ENCODE peak calls at places on chromosomes 12 and 14, in ten cellular contexts. One of them, this sample, is unnamed.

GRCh38 chr14:21525571-21525970 is 575 bp downstream of the SALL2 start:
- DNase-seq in NCI-H146: peak
- DNase-seq in IMR-90: peak
- DNase-seq in SK-MEL-5: no peak
- DNase-seq in KG1: no peak
- DNase-seq in stimulated activated CD4-positive, alpha-beta T cell treated with anti-CD3 and anti-CD28 coated beads, Interleukin-2, amount 100 ng/mL, for 24 hours: no peak
- DNase-seq in activated naive CD8-positive, alpha-beta T cell treated with anti-CD3 and anti-CD28 coated beads, Interleukin-2, amount 50 U/mL, for 16 hours: no peak
- DNase-seq in Daoy: peak
- DNase-seq in HS-5: no peak
- DNase-seq in nucleus accumbens: no peak
- DNase-seq in this sample: peak

GRCh38 chr12:13505636-13506035 is 309.1 kb downstream of the EMP1 start:
- DNase-seq in NCI-H146: no peak
- DNase-seq in IMR-90: no peak
- DNase-seq in SK-MEL-5: no peak
- DNase-seq in KG1: no peak
- DNase-seq in stimulated activated CD4-positive, alpha-beta T cell treated with anti-CD3 and anti-CD28 coated beads, Interleukin-2, amount 100 ng/mL, for 24 hours: no peak
- DNase-seq in activated naive CD8-positive, alpha-beta T cell treated with anti-CD3 and anti-CD28 coated beads, Interleukin-2, amount 50 U/mL, for 16 hours: no peak
- DNase-seq in Daoy: no peak
- DNase-seq in HS-5: no peak
- DNase-seq in nucleus accumbens: no peak
- DNase-seq in this sample: no peak

GRCh38 chr12:58819945-58820344 is 100.4 kb downstream of the LRIG3 start:
- DNase-seq in NCI-H146: no peak
- DNase-seq in IMR-90: no peak
- DNase-seq in SK-MEL-5: no peak
- DNase-seq in KG1: no peak
- DNase-seq in stimulated activated CD4-positive, alpha-beta T cell treated with anti-CD3 and anti-CD28 coated beads, Interleukin-2, amount 100 ng/mL, for 24 hours: no peak
- DNase-seq in activated naive CD8-positive, alpha-beta T cell treated with anti-CD3 and anti-CD28 coated beads, Interleukin-2, amount 50 U/mL, for 16 hours: no peak
- DNase-seq in Daoy: no peak
- DNase-seq in HS-5: no peak
- DNase-seq in nucleus accumbens: no peak
- DNase-seq in this sample: no peak

GRCh38 chr14:100786131-100786530 is 39.8 kb upstream of the MEG3 start:
- DNase-seq in NCI-H146: peak
- DNase-seq in IMR-90: no peak
- DNase-seq in SK-MEL-5: peak
- DNase-seq in KG1: no peak
- DNase-seq in stimulated activated CD4-positive, alpha-beta T cell treated with anti-CD3 and anti-CD28 coated beads, Interleukin-2, amount 100 ng/mL, for 24 hours: no peak
- DNase-seq in activated naive CD8-positive, alpha-beta T cell treated with anti-CD3 and anti-CD28 coated beads, Interleukin-2, amount 50 U/mL, for 16 hours: no peak
- DNase-seq in Daoy: no peak
- DNase-seq in HS-5: no peak
- DNase-seq in nucleus accumbens: peak
- DNase-seq in this sample: no peak

GRCh38 chr14:58331111-58331510 is 32.8 kb downstream of the ARID4A start:
- DNase-seq in NCI-H146: peak
- DNase-seq in IMR-90: peak
- DNase-seq in SK-MEL-5: peak
- DNase-seq in KG1: peak
- DNase-seq in stimulated activated CD4-positive, alpha-beta T cell treated with anti-CD3 and anti-CD28 coated beads, Interleukin-2, amount 100 ng/mL, for 24 hours: peak
- DNase-seq in activated naive CD8-positive, alpha-beta T cell treated with anti-CD3 and anti-CD28 coated beads, Interleukin-2, amount 50 U/mL, for 16 hours: peak
- DNase-seq in Daoy: peak
- DNase-seq in HS-5: peak
- DNase-seq in nucleus accumbens: peak
- DNase-seq in this sample: peak

GRCh38 chr12:39378346-39378745 is 64.6 kb downstream of the KIF21A start:
- DNase-seq in NCI-H146: no peak
- DNase-seq in IMR-90: no peak
- DNase-seq in SK-MEL-5: no peak
- DNase-seq in KG1: no peak
- DNase-seq in stimulated activated CD4-positive, alpha-beta T cell treated with anti-CD3 and anti-CD28 coated beads, Interleukin-2, amount 100 ng/mL, for 24 hours: no peak
- DNase-seq in activated naive CD8-positive, alpha-beta T cell treated with anti-CD3 and anti-CD28 coated beads, Interleukin-2, amount 50 U/mL, for 16 hours: no peak
- DNase-seq in Daoy: no peak
- DNase-seq in HS-5: no peak
- DNase-seq in nucleus accumbens: no peak
- DNase-seq in this sample: no peak

GRCh38 chr12:2301531-2302461 is 249.0 kb downstream of the CACNA1C start:
- DNase-seq in NCI-H146: no peak
- DNase-seq in IMR-90: peak
- DNase-seq in SK-MEL-5: no peak
- DNase-seq in KG1: no peak
- DNase-seq in stimulated activated CD4-positive, alpha-beta T cell treated with anti-CD3 and anti-CD28 coated beads, Interleukin-2, amount 100 ng/mL, for 24 hours: no peak
- DNase-seq in activated naive CD8-positive, alpha-beta T cell treated with anti-CD3 and anti-CD28 coated beads, Interleukin-2, amount 50 U/mL, for 16 hours: no peak
- DNase-seq in Daoy: peak
- DNase-seq in HS-5: no peak
- DNase-seq in nucleus accumbens: no peak
- DNase-seq in this sample: no peak

GRCh38 chr14:64702493-64703392 is 1.5 kb upstream of the PLEKHG3 start:
- DNase-seq in NCI-H146: peak
- DNase-seq in IMR-90: no peak
- DNase-seq in SK-MEL-5: no peak
- DNase-seq in KG1: no peak
- DNase-seq in stimulated activated CD4-positive, alpha-beta T cell treated with anti-CD3 and anti-CD28 coated beads, Interleukin-2, amount 100 ng/mL, for 24 hours: no peak
- DNase-seq in activated naive CD8-positive, alpha-beta T cell treated with anti-CD3 and anti-CD28 coated beads, Interleukin-2, amount 50 U/mL, for 16 hours: no peak
- DNase-seq in Daoy: no peak
- DNase-seq in HS-5: no peak
- DNase-seq in nucleus accumbens: no peak
- DNase-seq in this sample: no peak

GRCh38 chr12:87995581-87996178 is 33.5 kb downstream of the C12orf50 start:
- DNase-seq in NCI-H146: peak
- DNase-seq in IMR-90: peak
- DNase-seq in SK-MEL-5: peak
- DNase-seq in KG1: no peak
- DNase-seq in stimulated activated CD4-positive, alpha-beta T cell treated with anti-CD3 and anti-CD28 coated beads, Interleukin-2, amount 100 ng/mL, for 24 hours: peak
- DNase-seq in activated naive CD8-positive, alpha-beta T cell treated with anti-CD3 and anti-CD28 coated beads, Interleukin-2, amount 50 U/mL, for 16 hours: peak
- DNase-seq in Daoy: peak
- DNase-seq in HS-5: peak
- DNase-seq in nucleus accumbens: peak
- DNase-seq in this sample: peak

GRCh38 chr14:100428727-100429126 is 105.6 kb downstream of the SLC25A47 start:
- DNase-seq in NCI-H146: no peak
- DNase-seq in IMR-90: peak
- DNase-seq in SK-MEL-5: no peak
- DNase-seq in KG1: no peak
- DNase-seq in stimulated activated CD4-positive, alpha-beta T cell treated with anti-CD3 and anti-CD28 coated beads, Interleukin-2, amount 100 ng/mL, for 24 hours: no peak
- DNase-seq in activated naive CD8-positive, alpha-beta T cell treated with anti-CD3 and anti-CD28 coated beads, Interleukin-2, amount 50 U/mL, for 16 hours: no peak
- DNase-seq in Daoy: peak
- DNase-seq in HS-5: no peak
- DNase-seq in nucleus accumbens: no peak
- DNase-seq in this sample: peak

GRCh38 chr12:4701383-4701782 is 18.8 kb upstream of the GALNT8 start:
- DNase-seq in NCI-H146: no peak
- DNase-seq in IMR-90: peak
- DNase-seq in SK-MEL-5: no peak
- DNase-seq in KG1: no peak
- DNase-seq in stimulated activated CD4-positive, alpha-beta T cell treated with anti-CD3 and anti-CD28 coated beads, Interleukin-2, amount 100 ng/mL, for 24 hours: no peak
- DNase-seq in activated naive CD8-positive, alpha-beta T cell treated with anti-CD3 and anti-CD28 coated beads, Interleukin-2, amount 50 U/mL, for 16 hours: no peak
- DNase-seq in Daoy: no peak
- DNase-seq in HS-5: no peak
- DNase-seq in nucleus accumbens: no peak
- DNase-seq in this sample: no peak

GRCh38 chr12:79858518-79858917 is 76.4 kb downstream of the PPP1R12A start:
- DNase-seq in NCI-H146: no peak
- DNase-seq in IMR-90: peak
- DNase-seq in SK-MEL-5: no peak
- DNase-seq in KG1: no peak
- DNase-seq in stimulated activated CD4-positive, alpha-beta T cell treated with anti-CD3 and anti-CD28 coated beads, Interleukin-2, amount 100 ng/mL, for 24 hours: no peak
- DNase-seq in activated naive CD8-positive, alpha-beta T cell treated with anti-CD3 and anti-CD28 coated beads, Interleukin-2, amount 50 U/mL, for 16 hours: no peak
- DNase-seq in Daoy: no peak
- DNase-seq in HS-5: peak
- DNase-seq in nucleus accumbens: no peak
- DNase-seq in this sample: no peak

GRCh38 chr14:22555573-22556011 is 33.4 kb downstream of the DAD1 start:
- DNase-seq in NCI-H146: no peak
- DNase-seq in IMR-90: peak
- DNase-seq in SK-MEL-5: no peak
- DNase-seq in KG1: no peak
- DNase-seq in stimulated activated CD4-positive, alpha-beta T cell treated with anti-CD3 and anti-CD28 coated beads, Interleukin-2, amount 100 ng/mL, for 24 hours: peak
- DNase-seq in activated naive CD8-positive, alpha-beta T cell treated with anti-CD3 and anti-CD28 coated beads, Interleukin-2, amount 50 U/mL, for 16 hours: no peak
- DNase-seq in Daoy: peak
- DNase-seq in HS-5: no peak
- DNase-seq in nucleus accumbens: no peak
- DNase-seq in this sample: no peak

This sample was measured in A673.